ENCODE peak calls at places on chromosome 6, in five cellular contexts. U is activated CD8-positive, alpha-beta memory T cell treated with anti-CD3 and anti-CD28 coated beads for 4 hours; J is PC-3; X is KBM-7; O is fibroblast of lung. I is an unnamed sample.

GRCh38 chr6:139376604-139377218 is 2.3 kb upstream of the CITED2 start:
- DNase-seq in X (no peak), U (no peak), O (peak), J (peak), I (no peak)

GRCh38 chr6:143596857-143597256 is 80.9 kb upstream of the PHACTR2 start:
- DNase-seq in X (no peak), U (no peak), J (no peak), O (peak), I (no peak)

GRCh38 chr6:158778005-158778527 is 41.1 kb downstream of the EZR start:
- DNase-seq in X (no peak), O (no peak), U (no peak), J (no peak), I (no peak)

GRCh38 chr6:83270971-83271714 is 78.0 kb downstream of the RWDD2A start:
- DNase-seq in U (no peak), X (no peak), O (peak), J (peak), I (no peak)

GRCh38 chr6:30951907-30952469 is 11.2 kb downstream of the MUCL3 start:
- DNase-seq in U (no peak), J (no peak), X (no peak), O (no peak), I (no peak)

GRCh38 chr6:3782876-3783832 is 31.6 kb upstream of the PXDC1 start:
- DNase-seq in J (peak), O (peak), X (no peak), U (no peak), I (no peak)

GRCh38 chr6:107877968-107878367 is 53.9 kb upstream of the SCML4 start:
- DNase-seq in J (no peak), U (no peak), X (peak), O (no peak), I (no peak)

GRCh38 chr6:45327956-45328522 is at the start of gene RUNX2:
- DNase-seq in J (peak), O (peak), X (no peak), U (no peak), I (no peak)

GRCh38 chr6:11096109-11096508 is 2.5 kb downstream of the SMIM13 start:
- DNase-seq in J (peak), X (peak), U (no peak), O (peak), I (no peak)

GRCh38 chr6:21653902-21654301 is 60.4 kb downstream of the SOX4 start:
- DNase-seq in J (no peak), X (no peak), U (no peak), O (no peak), I (no peak)

GRCh38 chr6:111441678-111442243 is 41.3 kb downstream of the REV3L start:
- DNase-seq in U (no peak), J (no peak), O (no peak), X (peak), I (no peak)

GRCh38 chr6:27866370-27867050 is 45.7 kb downstream of the OR2B2 start:
- DNase-seq in J (no peak), X (no peak), O (peak), U (no peak), I (no peak)

GRCh38 chr6:78999737-79000136 is 78.3 kb downstream of the PHIP start:
- DNase-seq in U (no peak), X (no peak), O (peak), J (no peak), I (no peak)

GRCh38 chr6:108408453-108408852 is 113.6 kb downstream of the AFG1L start:
- DNase-seq in U (no peak), O (peak), X (no peak), J (no peak), I (no peak)

GRCh38 chr6:7922596-7922995 is 12.0 kb upstream of the TXNDC5 start:
- DNase-seq in J (peak), X (no peak), O (peak), U (no peak), I (no peak)

GRCh38 chr6:82095091-82095490 is 152.5 kb downstream of the IBTK start:
- DNase-seq in J (no peak), U (no peak), X (peak), O (no peak), I (no peak)

GRCh38 chr6:75436869-75437268 is 56.7 kb downstream of the FILIP1 start:
- DNase-seq in U (no peak), X (no peak), O (no peak), J (no peak), I (no peak)

GRCh38 chr6:72413884-72414283 is 208.0 kb upstream of the KCNQ5 start:
- DNase-seq in U (no peak), O (no peak), X (no peak), J (peak), I (no peak)

GRCh38 chr6:38784506-38785235 is 69.6 kb downstream of the DNAH8 start:
- DNase-seq in J (no peak), O (no peak), X (no peak), U (no peak), I (no peak)

GRCh38 chr6:161233986-161234620 is 39.8 kb downstream of the AGPAT4 start:
- DNase-seq in U (no peak), O (peak), J (peak), X (no peak), I (no peak)

GRCh38 chr6:3540980-3541379 is 84.1 kb upstream of the SLC22A23 start:
- DNase-seq in U (no peak), X (no peak), J (no peak), O (no peak), I (no peak)

GRCh38 chr6:90294989-90295853 is 1.4 kb downstream of the BACH2 start:
- DNase-seq in O (peak), U (peak), J (peak), X (peak), I (peak)

GRCh38 chr6:137033828-137034227 is 10.9 kb downstream of the IL20RA start:
- DNase-seq in U (peak), O (no peak), X (peak), J (peak), I (peak)

GRCh38 chr6:7156666-7157278 is 49.0 kb downstream of the RREB1 start:
- DNase-seq in X (no peak), O (peak), U (no peak), J (peak), I (no peak)

GRCh38 chr6:24855389-24856245 is 56.9 kb upstream of the ARMH2 start:
- DNase-seq in J (peak), U (peak), X (peak), O (peak), I (peak)

GRCh38 chr6:135546680-135547418 is 49.3 kb upstream of the AHI1 start:
- DNase-seq in X (no peak), J (no peak), U (no peak), O (no peak), I (no peak)

GRCh38 chr6:8108031-8108660 is 5.8 kb upstream of the EEF1E1 start:
- DNase-seq in O (peak), X (no peak), U (no peak), J (peak), I (no peak)

GRCh38 chr6:117072134-117072533 is 193.2 kb upstream of the VGLL2 start:
- DNase-seq in O (no peak), X (no peak), J (peak), U (no peak), I (no peak)

GRCh38 chr6:109143191-109143590 is 47.9 kb downstream of the CEP57L1 start:
- DNase-seq in J (no peak), O (peak), X (no peak), U (no peak), I (no peak)